ENCODE peak calls at places on chromosome 2, in seven cellular contexts. H, K, U, P, I, A and J are unnamed samples.

GRCh38 chr2:72136349-72136748 is 11.3 kb downstream of the CYP26B1 start:
- DNase-seq in I (no peak), A (no peak), P (no peak), U (no peak), H (no peak), K (no peak), J (no peak)

GRCh38 chr2:137706786-137707613 is 257.3 kb upstream of the HNMT start:
- DNase-seq in K (no peak), U (no peak), H (no peak), I (no peak), A (no peak), P (peak; percentile 19), J (no peak)

GRCh38 chr2:12948231-12948962 is 231.7 kb downstream of the TRIB2 start:
- DNase-seq in I (no peak), H (no peak), U (no peak), A (no peak), P (peak; percentile 45), K (peak; percentile 41), J (peak; percentile 35)

GRCh38 chr2:11128258-11128951 is 26.9 kb upstream of the SLC66A3 start:
- DNase-seq in A (no peak), K (peak; percentile 45), U (no peak), H (no peak), I (no peak), P (no peak), J (no peak)

GRCh38 chr2:106960633-106961205 is 74.8 kb upstream of the ST6GAL2 start:
- DNase-seq in K (no peak), I (no peak), U (no peak), H (no peak), A (no peak), P (no peak), J (no peak)

GRCh38 chr2:89845532-89845931 is 1154.1 kb downstream of the RPIA start:
- DNase-seq in I (no peak), K (no peak), A (no peak), U (no peak), H (no peak), P (no peak), J (no peak)

GRCh38 chr2:240987588-240987987 is 10.8 kb upstream of the SNED1 start:
- DNase-seq in U (no peak), A (no peak), K (no peak), P (no peak), I (peak; percentile 23), H (no peak), J (no peak)

GRCh38 chr2:195026261-195026660 is 630.8 kb upstream of the SLC39A10 start:
- DNase-seq in A (no peak), K (peak; percentile 24), I (no peak), H (no peak), P (no peak), U (no peak), J (no peak)

GRCh38 chr2:19542796-19543195 is 184.4 kb upstream of the OSR1 start:
- DNase-seq in P (no peak), H (no peak), U (no peak), I (no peak), K (peak; percentile 22), A (no peak), J (no peak)

GRCh38 chr2:215745316-215745715 is 268.0 kb downstream of the MREG start:
- DNase-seq in A (no peak), K (no peak), U (no peak), I (no peak), H (no peak), P (no peak), J (no peak)

GRCh38 chr2:219331560-219332213 is 857 bp downstream of the RESP18 start:
- DNase-seq in K (peak; percentile 32), A (peak; percentile 41), I (peak; percentile 35), H (no peak), U (no peak), P (no peak), J (no peak)

GRCh38 chr2:187566266-187566665 is 12.0 kb upstream of the TFPI start:
- DNase-seq in K (no peak), U (no peak), H (no peak), P (no peak), A (no peak), I (no peak), J (no peak)

GRCh38 chr2:27152102-27152795 is 3.4 kb downstream of the TCF23 start:
- DNase-seq in U (no peak), A (peak; percentile 62), H (no peak), K (no peak), P (no peak), I (no peak), J (peak; percentile 37)

GRCh38 chr2:39202639-39203369 is 41.0 kb downstream of the CDKL4 start:
- DNase-seq in K (peak; percentile 4), H (no peak), P (no peak), A (no peak), U (no peak), I (no peak), J (no peak)

GRCh38 chr2:15974203-15974452 is 33.8 kb downstream of the MYCN start:
- DNase-seq in I (no peak), A (no peak), H (no peak), U (no peak), P (no peak), K (no peak), J (no peak)

GRCh38 chr2:45786831-45787357 is 135.4 kb downstream of the PRKCE start:
- DNase-seq in K (peak; percentile 39), P (no peak), I (no peak), A (no peak), H (no peak), U (no peak), J (no peak)

GRCh38 chr2:232369126-232369955 is 9.2 kb upstream of the ALPP start:
- DNase-seq in U (no peak), K (no peak), I (no peak), P (no peak), H (no peak), A (no peak), J (no peak)

GRCh38 chr2:54429811-54430600 is 26.1 kb upstream of the SPTBN1 start:
- DNase-seq in U (no peak), P (no peak), H (no peak), K (no peak), A (no peak), I (no peak), J (no peak)

GRCh38 chr2:200121931-200122330 is 166.5 kb downstream of the MAIP1 start:
- DNase-seq in H (no peak), I (no peak), K (no peak), U (no peak), A (no peak), P (no peak), J (no peak)

GRCh38 chr2:104078431-104079157 is 775.3 kb upstream of the POU3F3 start:
- DNase-seq in U (no peak), I (no peak), A (no peak), H (no peak), K (no peak), P (no peak), J (no peak)